ENCODE peak calls at places on chromosomes 1 and 21, in nine cellular contexts. C, Y, R, M, O, S, J, X and E are unnamed samples.

GRCh38 chr1:60937720-60938119 is 144.6 kb upstream of the NFIA start:
- DNase-seq in O (no peak), J (no peak), M (no peak), R (no peak), C (no peak), S (no peak), Y (no peak), X (no peak), E (no peak)

GRCh38 chr1:35173516-35174224 is 19.3 kb downstream of the SFPQ start:
- DNase-seq in Y (no peak), O (peak), X (no peak), R (no peak), J (no peak), S (peak), C (no peak), M (no peak), E (no peak)

GRCh38 chr1:233518344-233518743 is 95.6 kb upstream of the KCNK1 start:
- DNase-seq in O (no peak), R (no peak), C (no peak), M (no peak), J (peak), S (peak), X (no peak), Y (peak), E (no peak)

GRCh38 chr1:71809085-71809484 is 473.3 kb downstream of the NEGR1 start:
- DNase-seq in Y (no peak), R (no peak), S (no peak), M (no peak), X (no peak), J (no peak), O (no peak), C (no peak), E (no peak)

GRCh38 chr1:215786997-215787396 is 219.9 kb downstream of the KCTD3 start:
- DNase-seq in M (no peak), Y (no peak), R (no peak), C (no peak), X (no peak), J (no peak), O (no peak), S (no peak), E (no peak)

GRCh38 chr1:87560961-87561360 is 232.3 kb downstream of the LMO4 start:
- DNase-seq in C (no peak), M (no peak), J (no peak), O (no peak), Y (no peak), X (peak), R (no peak), S (no peak), E (no peak)

GRCh38 chr1:92016720-92017316 is 13.0 kb upstream of the EPHX4 start:
- DNase-seq in C (no peak), J (no peak), Y (no peak), O (no peak), R (no peak), S (no peak), X (no peak), M (no peak), E (no peak)

GRCh38 chr1:60974973-60975372 is 107.4 kb upstream of the NFIA start:
- DNase-seq in X (no peak), M (no peak), Y (no peak), C (no peak), S (no peak), R (no peak), J (no peak), O (no peak), E (no peak)

GRCh38 chr1:43430831-43431230 is 22.9 kb downstream of the HYI start:
- DNase-seq in X (no peak), R (no peak), M (no peak), C (no peak), S (no peak), J (no peak), Y (no peak), O (no peak), E (no peak)

GRCh38 chr1:39378377-39378776 is 113.1 kb upstream of the BMP8A start:
- DNase-seq in M (no peak), O (peak), S (peak), J (no peak), Y (no peak), X (no peak), R (no peak), C (no peak), E (no peak)

GRCh38 chr1:109777980-109778625 is 14.4 kb upstream of the EPS8L3 start:
- DNase-seq in S (no peak), J (no peak), C (no peak), R (no peak), X (no peak), O (no peak), Y (no peak), M (no peak), E (no peak)

GRCh38 chr1:168089326-168089978 is 47.3 kb downstream of the GPR161 start:
- DNase-seq in R (no peak), S (no peak), Y (no peak), X (no peak), M (no peak), O (no peak), C (no peak), J (no peak), E (no peak)

GRCh38 chr1:77430966-77431735 is 149.3 kb downstream of the AK5 start:
- DNase-seq in X (no peak), J (no peak), O (no peak), R (no peak), S (no peak), Y (no peak), C (no peak), M (no peak), E (no peak)

GRCh38 chr1:42135426-42135825 is 17.8 kb upstream of the GUCA2B start:
- DNase-seq in R (no peak), X (no peak), O (no peak), C (no peak), M (no peak), Y (no peak), S (no peak), J (no peak), E (no peak)

GRCh38 chr1:34066921-34067603 is 98.0 kb downstream of the CSMD2 start:
- DNase-seq in C (no peak), S (no peak), M (no peak), Y (no peak), X (peak), O (no peak), R (no peak), J (no peak), E (no peak)

GRCh38 chr21:32392880-32393676 is at the start of gene URB1:
- DNase-seq in Y (peak), S (peak), C (peak), X (peak), M (peak), O (peak), J (peak), R (peak), E (no peak)

GRCh38 chr1:26025517-26025916 is 3.9 kb downstream of the EXTL1 start:
- DNase-seq in J (no peak), Y (no peak), O (no peak), C (no peak), S (no peak), R (no peak), M (no peak), X (no peak), E (no peak)

GRCh38 chr1:27719286-27720251 is 6.2 kb upstream of the FAM76A start:
- DNase-seq in M (no peak), J (no peak), X (peak), O (no peak), S (no peak), Y (no peak), R (no peak), C (no peak), E (no peak)

GRCh38 chr21:37986751-37987399 is 70.6 kb upstream of the KCNJ6 start:
- DNase-seq in S (peak), M (no peak), Y (no peak), R (no peak), J (no peak), X (no peak), O (peak), C (no peak), E (no peak)

GRCh38 chr1:159005676-159006075 is 4.0 kb upstream of the IFI16 start:
- DNase-seq in R (no peak), S (no peak), C (no peak), O (no peak), X (no peak), J (no peak), Y (no peak), M (no peak), E (no peak)

GRCh38 chr1:26177182-26177684 is at the start of gene CNKSR1:
- DNase-seq in O (peak), M (no peak), S (peak), R (no peak), X (no peak), Y (no peak), C (no peak), J (no peak), E (no peak)

GRCh38 chr1:114771992-114772391 is 8.5 kb downstream of the SIKE1 start:
- DNase-seq in R (no peak), C (no peak), S (no peak), J (no peak), O (no peak), X (no peak), M (no peak), Y (no peak), E (no peak)

GRCh38 chr1:98035587-98035986 is 114.8 kb upstream of the DPYD start:
- DNase-seq in X (no peak), J (no peak), S (no peak), O (no peak), R (no peak), C (no peak), Y (no peak), M (no peak), E (no peak)

GRCh38 chr1:199914546-199914945 is 113.0 kb upstream of the NR5A2 start:
- DNase-seq in X (no peak), M (no peak), C (no peak), S (no peak), Y (no peak), R (no peak), J (no peak), O (no peak), E (no peak)

GRCh38 chr21:42652527-42653491 is 612 bp upstream of the PDE9A start:
- DNase-seq in S (peak), M (no peak), Y (peak), R (no peak), X (peak), O (no peak), C (no peak), J (no peak), E (no peak)

GRCh38 chr1:40038693-40039092 is 1.8 kb upstream of the CAP1 start:
- DNase-seq in J (no peak), C (no peak), R (no peak), S (no peak), O (no peak), M (no peak), X (no peak), Y (no peak), E (no peak)

GRCh38 chr1:98053471-98054366 is 132.9 kb upstream of the DPYD start:
- DNase-seq in O (peak), S (peak), J (no peak), X (peak), C (peak), R (peak), Y (peak), M (no peak), E (no peak)

GRCh38 chr1:235106457-235106856 is 22.2 kb downstream of the TOMM20 start:
- DNase-seq in J (no peak), O (no peak), R (no peak), X (no peak), M (no peak), S (no peak), C (no peak), Y (no peak), E (no peak)

GRCh38 chr1:43577647-43578542 is 47.2 kb downstream of the PTPRF start:
- DNase-seq in J (no peak), C (no peak), O (no peak), X (no peak), Y (no peak), M (no peak), R (no peak), S (no peak), E (no peak)

GRCh38 chr1:94385354-94385947 is 32.7 kb upstream of the ABCD3 start:
- DNase-seq in Y (no peak), O (peak), X (no peak), M (no peak), R (no peak), C (no peak), S (no peak), J (no peak), E (no peak)

GRCh38 chr1:35925741-35926140 is 5.2 kb upstream of the AGO3 start:
- DNase-seq in Y (no peak), C (peak), R (no peak), M (no peak), S (no peak), J (no peak), X (peak), O (no peak), E (no peak)